ENCODE peak calls at places on chromosomes 12 and 14, in nine cellular contexts. One of them, this sample, is unnamed.

GRCh38 chr14:61288228-61288627 is 7.1 kb upstream of the TMEM30B start:
- DNase-seq in transverse colon: no peak
- DNase-seq in astrocyte: no peak
- DNase-seq in fibroblast of lung: no peak
- DNase-seq in LNCaP clone FGC: no peak
- DNase-seq in left lung: no peak
- DNase-seq in cardiac muscle cell: no peak
- DNase-seq in AG10803: no peak
- DNase-seq in pancreas: no peak
- DNase-seq in this sample: no peak

GRCh38 chr12:79988368-79988767 is 53.5 kb upstream of the PPP1R12A start:
- DNase-seq in cardiac muscle cell: no peak
- DNase-seq in LNCaP clone FGC: no peak
- DNase-seq in pancreas: no peak
- DNase-seq in left lung: no peak
- DNase-seq in AG10803: peak
- DNase-seq in astrocyte: peak
- DNase-seq in fibroblast of lung: peak
- DNase-seq in transverse colon: no peak
- DNase-seq in this sample: peak

GRCh38 chr12:54634795-54635194 is at the start of gene LACRT:
- DNase-seq in left lung: no peak
- DNase-seq in LNCaP clone FGC: no peak
- DNase-seq in astrocyte: no peak
- DNase-seq in AG10803: no peak
- DNase-seq in pancreas: no peak
- DNase-seq in cardiac muscle cell: no peak
- DNase-seq in fibroblast of lung: no peak
- DNase-seq in transverse colon: no peak
- DNase-seq in this sample: no peak

GRCh38 chr12:50676761-50677160 is 87.1 kb upstream of the ATF1 start:
- DNase-seq in transverse colon: no peak
- DNase-seq in AG10803: no peak
- DNase-seq in fibroblast of lung: no peak
- DNase-seq in pancreas: no peak
- DNase-seq in LNCaP clone FGC: no peak
- DNase-seq in left lung: no peak
- DNase-seq in astrocyte: no peak
- DNase-seq in cardiac muscle cell: no peak
- DNase-seq in this sample: no peak

GRCh38 chr12:2301531-2302461 is 249.0 kb downstream of the CACNA1C start:
- DNase-seq in pancreas: no peak
- DNase-seq in transverse colon: no peak
- DNase-seq in astrocyte: peak
- DNase-seq in left lung: no peak
- DNase-seq in AG10803: peak
- DNase-seq in LNCaP clone FGC: no peak
- DNase-seq in cardiac muscle cell: no peak
- DNase-seq in fibroblast of lung: peak
- DNase-seq in this sample: peak

GRCh38 chr14:41423503-41423902 is 183.2 kb upstream of the LRFN5 start:
- DNase-seq in LNCaP clone FGC: no peak
- DNase-seq in pancreas: no peak
- DNase-seq in left lung: no peak
- DNase-seq in cardiac muscle cell: no peak
- DNase-seq in astrocyte: no peak
- DNase-seq in fibroblast of lung: peak
- DNase-seq in AG10803: no peak
- DNase-seq in transverse colon: no peak
- DNase-seq in this sample: no peak

GRCh38 chr12:68560823-68561422 is 49.8 kb upstream of the RAP1B start:
- DNase-seq in left lung: no peak
- DNase-seq in transverse colon: no peak
- DNase-seq in AG10803: peak
- DNase-seq in astrocyte: no peak
- DNase-seq in LNCaP clone FGC: no peak
- DNase-seq in pancreas: no peak
- DNase-seq in cardiac muscle cell: no peak
- DNase-seq in fibroblast of lung: no peak
- DNase-seq in this sample: no peak

GRCh38 chr14:76143642-76144041 is 8.1 kb upstream of the GPATCH2L start:
- DNase-seq in astrocyte: no peak
- DNase-seq in left lung: no peak
- DNase-seq in LNCaP clone FGC: no peak
- DNase-seq in fibroblast of lung: no peak
- DNase-seq in pancreas: no peak
- DNase-seq in transverse colon: no peak
- DNase-seq in AG10803: no peak
- DNase-seq in cardiac muscle cell: no peak
- DNase-seq in this sample: no peak

GRCh38 chr14:60002819-60003492 is 83.0 kb downstream of the LRRC9 start:
- DNase-seq in astrocyte: no peak
- DNase-seq in pancreas: peak
- DNase-seq in cardiac muscle cell: peak
- DNase-seq in LNCaP clone FGC: peak
- DNase-seq in fibroblast of lung: no peak
- DNase-seq in left lung: no peak
- DNase-seq in AG10803: no peak
- DNase-seq in transverse colon: no peak
- DNase-seq in this sample: no peak

GRCh38 chr12:58009355-58009754 is 68.0 kb downstream of the ATP23 start:
- DNase-seq in transverse colon: no peak
- DNase-seq in astrocyte: peak
- DNase-seq in left lung: no peak
- DNase-seq in AG10803: peak
- DNase-seq in pancreas: no peak
- DNase-seq in cardiac muscle cell: no peak
- DNase-seq in LNCaP clone FGC: no peak
- DNase-seq in fibroblast of lung: peak
- DNase-seq in this sample: no peak

GRCh38 chr12:92745874-92746553 is 43.2 kb downstream of the PLEKHG7 start:
- DNase-seq in astrocyte: peak
- DNase-seq in fibroblast of lung: peak
- DNase-seq in cardiac muscle cell: no peak
- DNase-seq in AG10803: peak
- DNase-seq in transverse colon: peak
- DNase-seq in left lung: peak
- DNase-seq in LNCaP clone FGC: no peak
- DNase-seq in pancreas: no peak
- DNase-seq in this sample: peak

GRCh38 chr12:1933342-1933992 is 15.0 kb upstream of the CACNA2D4 start:
- DNase-seq in left lung: no peak
- DNase-seq in pancreas: no peak
- DNase-seq in astrocyte: peak
- DNase-seq in cardiac muscle cell: no peak
- DNase-seq in AG10803: no peak
- DNase-seq in LNCaP clone FGC: no peak
- DNase-seq in transverse colon: no peak
- DNase-seq in fibroblast of lung: peak
- DNase-seq in this sample: no peak

GRCh38 chr12:103548622-103549601 is 38.2 kb upstream of the STAB2 start:
- DNase-seq in transverse colon: peak
- DNase-seq in LNCaP clone FGC: peak
- DNase-seq in left lung: no peak
- DNase-seq in cardiac muscle cell: peak
- DNase-seq in pancreas: peak
- DNase-seq in AG10803: peak
- DNase-seq in fibroblast of lung: peak
- DNase-seq in astrocyte: peak
- DNase-seq in this sample: peak

GRCh38 chr14:33532581-33532980 is 418.3 kb downstream of the EGLN3 start:
- DNase-seq in cardiac muscle cell: no peak
- DNase-seq in astrocyte: no peak
- DNase-seq in left lung: no peak
- DNase-seq in fibroblast of lung: no peak
- DNase-seq in LNCaP clone FGC: no peak
- DNase-seq in transverse colon: no peak
- DNase-seq in AG10803: no peak
- DNase-seq in pancreas: no peak
- DNase-seq in this sample: no peak

DNA sequence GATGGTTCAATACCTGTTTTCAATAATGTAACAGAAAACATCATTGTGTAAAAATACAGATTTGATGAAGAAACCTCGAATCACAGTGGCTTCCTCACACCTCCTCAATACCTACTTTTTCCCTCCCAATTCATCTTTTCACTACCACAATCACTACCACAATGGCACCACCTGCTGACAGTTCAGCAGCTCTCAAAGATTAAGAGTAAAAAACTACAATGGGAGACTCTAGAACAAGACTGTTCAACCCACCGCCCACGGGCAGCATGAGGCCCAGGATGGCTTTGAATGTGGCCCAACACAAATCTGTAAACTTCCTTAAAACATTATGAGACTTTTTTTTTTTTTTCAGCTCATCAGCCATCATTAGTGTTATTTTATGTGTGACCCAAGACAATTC is 15.2 kb downstream of the MED6 start:
- DNase-seq in left lung: no peak
- DNase-seq in pancreas: no peak
- DNase-seq in transverse colon: no peak
- DNase-seq in cardiac muscle cell: no peak
- DNase-seq in AG10803: no peak
- DNase-seq in LNCaP clone FGC: no peak
- DNase-seq in fibroblast of lung: no peak
- DNase-seq in astrocyte: no peak
- DNase-seq in this sample: no peak
- TF ChIP-seq CTCF in left lung: no peak
- TF ChIP-seq CTCF in pancreas: no peak
- TF ChIP-seq CTCF in transverse colon: no peak
- TF ChIP-seq CTCF in cardiac muscle cell: no peak
- TF ChIP-seq CTCF in AG10803: no peak
- TF ChIP-seq CTCF in LNCaP clone FGC: peak
- TF ChIP-seq CTCF in fibroblast of lung: peak
- TF ChIP-seq CTCF in astrocyte: no peak
- TF ChIP-seq CTCF in this sample: no peak

DNA sequence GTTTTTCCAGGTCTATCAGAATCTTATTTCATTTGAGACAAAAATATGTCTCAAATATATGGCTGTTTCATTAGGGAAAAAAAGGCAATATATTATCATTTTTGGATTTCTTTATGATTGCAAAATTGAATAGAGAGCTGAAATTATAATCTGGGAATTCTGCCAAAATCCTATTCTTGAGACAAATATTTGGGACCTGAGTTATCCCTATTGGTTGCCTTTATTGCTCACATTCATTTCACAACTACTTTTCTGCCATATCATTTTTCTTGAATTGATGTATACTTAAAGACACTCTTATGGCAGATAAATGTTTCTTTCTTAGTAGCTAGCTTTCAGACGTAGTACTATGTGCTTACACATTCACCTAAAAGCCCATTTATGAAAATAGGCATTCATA is 241.6 kb upstream of the NOVA1 start:
- DNase-seq in pancreas: no peak
- DNase-seq in LNCaP clone FGC: no peak
- DNase-seq in cardiac muscle cell: no peak
- DNase-seq in astrocyte: no peak
- DNase-seq in AG10803: no peak
- DNase-seq in left lung: no peak
- DNase-seq in fibroblast of lung: no peak
- DNase-seq in transverse colon: no peak
- DNase-seq in this sample: no peak
- H3K4me3 ChIP-seq in pancreas: no peak
- H3K4me3 ChIP-seq in LNCaP clone FGC: no peak
- H3K4me3 ChIP-seq in cardiac muscle cell: no peak
- H3K4me3 ChIP-seq in astrocyte: no peak
- H3K4me3 ChIP-seq in AG10803: no peak
- H3K4me3 ChIP-seq in left lung: no peak
- H3K4me3 ChIP-seq in fibroblast of lung: no peak
- H3K4me3 ChIP-seq in transverse colon: no peak
- H3K4me3 ChIP-seq in this sample: no peak

GRCh38 chr12:110256780-110257431 is 24.1 kb upstream of the ATP2A2 start:
- DNase-seq in pancreas: no peak
- DNase-seq in AG10803: no peak
- DNase-seq in cardiac muscle cell: no peak
- DNase-seq in transverse colon: no peak
- DNase-seq in fibroblast of lung: no peak
- DNase-seq in left lung: peak
- DNase-seq in LNCaP clone FGC: no peak
- DNase-seq in astrocyte: no peak
- DNase-seq in this sample: no peak

GRCh38 chr12:110266980-110267620 is 13.9 kb upstream of the ATP2A2 start:
- DNase-seq in transverse colon: no peak
- DNase-seq in pancreas: no peak
- DNase-seq in astrocyte: peak
- DNase-seq in LNCaP clone FGC: no peak
- DNase-seq in AG10803: peak
- DNase-seq in left lung: peak
- DNase-seq in cardiac muscle cell: peak
- DNase-seq in fibroblast of lung: peak
- DNase-seq in this sample: peak

GRCh38 chr12:110258466-110258865 is 22.6 kb upstream of the ATP2A2 start:
- DNase-seq in fibroblast of lung: no peak
- DNase-seq in pancreas: no peak
- DNase-seq in LNCaP clone FGC: no peak
- DNase-seq in AG10803: no peak
- DNase-seq in left lung: no peak
- DNase-seq in astrocyte: no peak
- DNase-seq in transverse colon: no peak
- DNase-seq in cardiac muscle cell: no peak
- DNase-seq in this sample: no peak

GRCh38 chr12:110266381-110266909 is 14.6 kb upstream of the ATP2A2 start:
- DNase-seq in fibroblast of lung: no peak
- DNase-seq in transverse colon: no peak
- DNase-seq in pancreas: no peak
- DNase-seq in LNCaP clone FGC: no peak
- DNase-seq in left lung: no peak
- DNase-seq in AG10803: no peak
- DNase-seq in astrocyte: no peak
- DNase-seq in cardiac muscle cell: no peak
- DNase-seq in this sample: no peak

GRCh38 chr12:110262442-110263388 is 18.3 kb upstream of the ATP2A2 start:
- DNase-seq in astrocyte: no peak
- DNase-seq in pancreas: no peak
- DNase-seq in LNCaP clone FGC: no peak
- DNase-seq in left lung: no peak
- DNase-seq in AG10803: no peak
- DNase-seq in transverse colon: no peak
- DNase-seq in cardiac muscle cell: peak
- DNase-seq in fibroblast of lung: no peak
- DNase-seq in this sample: no peak
- TF ChIP-seq CTCF in astrocyte: no peak
- TF ChIP-seq CTCF in pancreas: no peak
- TF ChIP-seq CTCF in LNCaP clone FGC: no peak
- TF ChIP-seq CTCF in left lung: no peak
- TF ChIP-seq CTCF in AG10803: no peak
- TF ChIP-seq CTCF in transverse colon: no peak
- TF ChIP-seq CTCF in cardiac muscle cell: no peak
- TF ChIP-seq CTCF in fibroblast of lung: no peak
- TF ChIP-seq CTCF in this sample: no peak

GRCh38 chr12:14256139-14256538 is 109.3 kb upstream of the ATF7IP start:
- DNase-seq in LNCaP clone FGC: no peak
- DNase-seq in pancreas: no peak
- DNase-seq in AG10803: peak
- DNase-seq in transverse colon: no peak
- DNase-seq in left lung: no peak
- DNase-seq in cardiac muscle cell: no peak
- DNase-seq in fibroblast of lung: peak
- DNase-seq in astrocyte: peak
- DNase-seq in this sample: no peak
- H3K4me3 ChIP-seq in LNCaP clone FGC: no peak
- H3K4me3 ChIP-seq in pancreas: no peak
- H3K4me3 ChIP-seq in AG10803: no peak
- H3K4me3 ChIP-seq in transverse colon: no peak
- H3K4me3 ChIP-seq in left lung: no peak
- H3K4me3 ChIP-seq in cardiac muscle cell: no peak
- H3K4me3 ChIP-seq in fibroblast of lung: no peak
- H3K4me3 ChIP-seq in astrocyte: no peak
- H3K4me3 ChIP-seq in this sample: no peak

GRCh38 chr12:19574606-19575005 is 135.3 kb downstream of the AEBP2 start:
- DNase-seq in pancreas: no peak
- DNase-seq in transverse colon: no peak
- DNase-seq in LNCaP clone FGC: no peak
- DNase-seq in left lung: no peak
- DNase-seq in AG10803: no peak
- DNase-seq in fibroblast of lung: no peak
- DNase-seq in astrocyte: no peak
- DNase-seq in cardiac muscle cell: no peak
- DNase-seq in this sample: no peak
- TF ChIP-seq CTCF in pancreas: no peak
- TF ChIP-seq CTCF in transverse colon: no peak
- TF ChIP-seq CTCF in LNCaP clone FGC: no peak
- TF ChIP-seq CTCF in left lung: no peak
- TF ChIP-seq CTCF in AG10803: peak
- TF ChIP-seq CTCF in fibroblast of lung: no peak
- TF ChIP-seq CTCF in astrocyte: peak
- TF ChIP-seq CTCF in cardiac muscle cell: peak
- TF ChIP-seq CTCF in this sample: peak

This sample was measured in AG09309.